ENCODE peak calls at places on chromosomes 1 and 21, in five cellular contexts. One of them, this sample, is unnamed.
A peak's percentile ranks its signal among the peaks of the same experiment; 100 is the strongest.

GRCh38 chr1:90334137-90334536 is 339.2 kb downstream of the ZNF326 start:
- DNase-seq in GM12878: no peak
- DNase-seq in HepG2: no peak
- DNase-seq in H1: no peak
- DNase-seq in NT2/D1: no peak
- DNase-seq in this sample: no peak

GRCh38 chr1:201711101-201711597 is 117.8 kb upstream of the IPO9 start:
- DNase-seq in HepG2: no peak
- DNase-seq in NT2/D1: no peak
- DNase-seq in H1: no peak
- DNase-seq in GM12878: no peak
- DNase-seq in this sample: no peak

GRCh38 chr1:43449708-43450069 is 4.0 kb downstream of the HYI start:
- DNase-seq in HepG2: no peak
- DNase-seq in GM12878: no peak
- DNase-seq in NT2/D1: no peak
- DNase-seq in H1: no peak
- DNase-seq in this sample: no peak

GRCh38 chr1:61083014-61083798 is 845 bp downstream of the NFIA start:
- DNase-seq in GM12878: no peak
- DNase-seq in H1: no peak
- DNase-seq in NT2/D1: no peak
- DNase-seq in HepG2: no peak
- DNase-seq in this sample: peak; percentile 48

GRCh38 chr1:198597690-198598430 is 41.0 kb upstream of the PTPRC start:
- DNase-seq in NT2/D1: no peak
- DNase-seq in GM12878: no peak
- DNase-seq in H1: no peak
- DNase-seq in HepG2: no peak
- DNase-seq in this sample: no peak

GRCh38 chr1:226877669-226878068 is 7.3 kb downstream of the PSEN2 start:
- DNase-seq in GM12878: no peak
- DNase-seq in NT2/D1: no peak
- DNase-seq in HepG2: no peak
- DNase-seq in H1: no peak
- DNase-seq in this sample: no peak

GRCh38 chr1:70429219-70429618 is 18.2 kb downstream of the CTH start:
- DNase-seq in GM12878: no peak
- DNase-seq in NT2/D1: no peak
- DNase-seq in H1: no peak
- DNase-seq in HepG2: no peak
- DNase-seq in this sample: no peak

GRCh38 chr1:35640380-35641232 is 720 bp downstream of the PSMB2 start:
- DNase-seq in HepG2: no peak
- DNase-seq in GM12878: no peak
- DNase-seq in H1: no peak
- DNase-seq in NT2/D1: no peak
- DNase-seq in this sample: no peak

GRCh38 chr1:2209400-2210083 is 15.0 kb upstream of the FAAP20 start:
- DNase-seq in H1: no peak
- DNase-seq in NT2/D1: no peak
- DNase-seq in GM12878: no peak
- DNase-seq in HepG2: no peak
- DNase-seq in this sample: no peak

GRCh38 chr1:17433261-17433660 is 6.2 kb downstream of the RCC2 start:
- DNase-seq in GM12878: no peak
- DNase-seq in HepG2: no peak
- DNase-seq in NT2/D1: no peak
- DNase-seq in H1: no peak
- DNase-seq in this sample: no peak

GRCh38 chr1:204726478-204726877 is 40.9 kb upstream of the LRRN2 start:
- DNase-seq in NT2/D1: no peak
- DNase-seq in GM12878: no peak
- DNase-seq in H1: no peak
- DNase-seq in HepG2: peak; percentile 51
- DNase-seq in this sample: no peak

GRCh38 chr1:6074192-6074901 is 28.7 kb downstream of the KCNAB2 start:
- DNase-seq in NT2/D1: no peak
- DNase-seq in H1: no peak
- DNase-seq in HepG2: no peak
- DNase-seq in GM12878: no peak
- DNase-seq in this sample: no peak

GRCh38 chr1:29875557-29876028 is 639.3 kb downstream of the PTPRU start:
- DNase-seq in H1: no peak
- DNase-seq in GM12878: no peak
- DNase-seq in NT2/D1: no peak
- DNase-seq in HepG2: no peak
- DNase-seq in this sample: no peak

GRCh38 chr1:63537940-63538339 is 14.6 kb downstream of the EFCAB7 start:
- DNase-seq in GM12878: no peak
- DNase-seq in HepG2: no peak
- DNase-seq in H1: no peak
- DNase-seq in NT2/D1: no peak
- DNase-seq in this sample: no peak

GRCh38 chr1:220290163-220290761 is 18.0 kb upstream of the RAB3GAP2 start:
- DNase-seq in NT2/D1: peak; percentile 77
- DNase-seq in HepG2: no peak
- DNase-seq in H1: no peak
- DNase-seq in GM12878: no peak
- DNase-seq in this sample: no peak

GRCh38 chr1:25173809-25174320 is 58.4 kb downstream of the SYF2 start:
- DNase-seq in NT2/D1: no peak
- DNase-seq in H1: no peak
- DNase-seq in GM12878: no peak
- DNase-seq in HepG2: no peak
- DNase-seq in this sample: no peak

GRCh38 chr1:4736254-4736653 is 81.8 kb downstream of the AJAP1 start:
- DNase-seq in H1: no peak
- DNase-seq in GM12878: no peak
- DNase-seq in HepG2: no peak
- DNase-seq in NT2/D1: no peak
- DNase-seq in this sample: no peak

GRCh38 chr1:14939527-14940284 is 213.8 kb upstream of the TMEM51 start:
- DNase-seq in H1: no peak
- DNase-seq in GM12878: no peak
- DNase-seq in HepG2: peak; percentile 82
- DNase-seq in NT2/D1: no peak
- DNase-seq in this sample: no peak

GRCh38 chr1:64403331-64403730 is 66.6 kb upstream of the CACHD1 start:
- DNase-seq in H1: no peak
- DNase-seq in HepG2: no peak
- DNase-seq in GM12878: no peak
- DNase-seq in NT2/D1: no peak
- DNase-seq in this sample: no peak

GRCh38 chr1:151728151-151728711 is 6.9 kb downstream of the RIIAD1 start:
- DNase-seq in GM12878: no peak
- DNase-seq in H1: no peak
- DNase-seq in HepG2: no peak
- DNase-seq in NT2/D1: peak; percentile 30
- DNase-seq in this sample: no peak

GRCh38 chr1:85132078-85132715 is 68.6 kb downstream of the SYDE2 start:
- DNase-seq in NT2/D1: no peak
- DNase-seq in GM12878: no peak
- DNase-seq in HepG2: no peak
- DNase-seq in H1: no peak
- DNase-seq in this sample: no peak

GRCh38 chr1:150548632-150549495 is at the start of gene ADAMTSL4:
- DNase-seq in NT2/D1: no peak
- DNase-seq in H1: no peak
- DNase-seq in HepG2: no peak
- DNase-seq in GM12878: no peak
- DNase-seq in this sample: peak; percentile 78

GRCh38 chr1:236753554-236753953 is 41.5 kb upstream of the MTR start:
- DNase-seq in H1: peak; percentile 41
- DNase-seq in GM12878: no peak
- DNase-seq in NT2/D1: peak; percentile 76
- DNase-seq in HepG2: peak; percentile 63
- DNase-seq in this sample: peak; percentile 30

GRCh38 chr21:44761011-44761729 is 40.5 kb downstream of the UBE2G2 start:
- DNase-seq in GM12878: no peak
- DNase-seq in H1: no peak
- DNase-seq in HepG2: peak; percentile 44
- DNase-seq in NT2/D1: no peak
- DNase-seq in this sample: peak; percentile 65
- TF ChIP-seq SUZ12 in GM12878: no peak
- TF ChIP-seq SUZ12 in H1: no peak
- TF ChIP-seq SUZ12 in HepG2: no peak
- TF ChIP-seq SUZ12 in NT2/D1: no peak
- TF ChIP-seq SUZ12 in this sample: no peak

GRCh38 chr21:42475526-42476492 is 20.2 kb downstream of the RSPH1 start:
- DNase-seq in NT2/D1: no peak
- DNase-seq in GM12878: no peak
- DNase-seq in H1: no peak
- DNase-seq in HepG2: no peak
- DNase-seq in this sample: no peak
- TF ChIP-seq SUZ12 in NT2/D1: no peak
- TF ChIP-seq SUZ12 in GM12878: no peak
- TF ChIP-seq SUZ12 in H1: no peak
- TF ChIP-seq SUZ12 in HepG2: no peak
- TF ChIP-seq SUZ12 in this sample: no peak

DNA sequence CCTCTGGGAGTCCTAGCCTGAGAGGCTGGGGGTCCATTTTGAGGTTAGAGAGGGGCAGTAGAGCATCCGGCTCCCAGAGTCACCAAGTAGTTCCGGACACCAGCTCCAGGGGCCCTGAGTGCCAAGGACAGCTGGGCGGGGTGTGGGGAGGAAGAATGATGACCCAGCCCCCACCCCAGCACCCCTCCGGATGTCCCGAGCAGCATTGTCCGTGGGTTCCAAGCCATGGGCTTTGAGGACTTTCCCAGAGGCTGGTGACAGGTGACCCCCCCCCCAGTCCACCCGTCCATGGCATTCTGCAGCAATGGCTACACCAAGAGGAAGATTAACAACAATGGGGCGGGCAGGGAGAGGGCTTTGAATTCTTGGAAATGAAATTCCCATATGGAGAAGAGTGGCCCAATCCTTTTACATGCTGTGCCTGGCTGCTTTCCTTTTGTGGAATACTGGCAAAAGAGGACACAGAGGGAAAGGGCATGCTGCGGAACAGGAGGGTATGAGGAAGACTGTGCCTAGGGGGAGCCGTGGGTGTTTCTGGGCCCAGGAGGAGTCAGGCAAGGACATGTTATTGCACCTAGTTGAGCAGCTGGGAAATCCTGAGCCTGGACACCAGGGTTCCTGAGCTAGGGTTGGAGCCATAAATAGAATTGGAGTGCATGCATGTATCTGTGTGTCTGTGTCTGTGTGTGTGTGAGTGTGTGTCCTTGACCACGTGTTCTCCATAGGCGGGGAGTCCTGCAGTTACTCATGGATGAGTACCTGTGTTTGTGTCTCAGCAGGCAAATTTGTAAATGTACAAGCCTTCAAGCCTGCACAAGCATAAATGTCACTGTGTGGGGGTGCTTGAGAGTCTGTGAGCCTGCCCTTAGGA is 953 bp downstream of the ATP1A2 start:
- DNase-seq in GM12878: no peak
- DNase-seq in NT2/D1: no peak
- DNase-seq in H1: no peak
- DNase-seq in HepG2: no peak
- DNase-seq in this sample: no peak
- TF ChIP-seq SUZ12 in GM12878: no peak
- TF ChIP-seq SUZ12 in NT2/D1: no peak
- TF ChIP-seq SUZ12 in H1: no peak
- TF ChIP-seq SUZ12 in HepG2: no peak
- TF ChIP-seq SUZ12 in this sample: no peak

GRCh38 chr21:15383588-15383987 is 318.8 kb upstream of the NRIP1 start:
- DNase-seq in HepG2: no peak
- DNase-seq in H1: no peak
- DNase-seq in GM12878: no peak
- DNase-seq in NT2/D1: no peak
- DNase-seq in this sample: no peak

DNA sequence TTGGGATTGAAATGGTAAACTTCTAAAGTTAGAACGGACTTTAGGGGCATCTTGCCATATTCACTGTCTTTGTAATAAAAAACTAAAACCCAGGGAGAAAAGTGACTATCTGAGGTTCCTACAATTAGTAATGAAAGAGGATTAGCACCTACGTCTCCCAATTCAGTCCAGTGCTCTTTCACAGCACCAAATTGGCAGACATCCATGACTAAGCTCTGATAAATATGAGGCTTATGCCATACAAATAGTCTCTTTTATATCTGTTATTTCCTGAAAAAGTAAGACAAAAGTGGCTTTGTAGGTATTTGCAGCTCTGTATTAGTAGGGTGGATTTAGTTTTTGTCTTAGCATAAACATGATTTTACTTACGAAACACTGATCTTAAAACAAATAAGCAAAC is 315.0 kb upstream of the NRIP1 start:
- DNase-seq in GM12878: no peak
- DNase-seq in NT2/D1: no peak
- DNase-seq in H1: no peak
- DNase-seq in HepG2: no peak
- DNase-seq in this sample: no peak
- TF ChIP-seq SUZ12 in GM12878: no peak
- TF ChIP-seq SUZ12 in NT2/D1: no peak
- TF ChIP-seq SUZ12 in H1: no peak
- TF ChIP-seq SUZ12 in HepG2: no peak
- TF ChIP-seq SUZ12 in this sample: no peak

DNA sequence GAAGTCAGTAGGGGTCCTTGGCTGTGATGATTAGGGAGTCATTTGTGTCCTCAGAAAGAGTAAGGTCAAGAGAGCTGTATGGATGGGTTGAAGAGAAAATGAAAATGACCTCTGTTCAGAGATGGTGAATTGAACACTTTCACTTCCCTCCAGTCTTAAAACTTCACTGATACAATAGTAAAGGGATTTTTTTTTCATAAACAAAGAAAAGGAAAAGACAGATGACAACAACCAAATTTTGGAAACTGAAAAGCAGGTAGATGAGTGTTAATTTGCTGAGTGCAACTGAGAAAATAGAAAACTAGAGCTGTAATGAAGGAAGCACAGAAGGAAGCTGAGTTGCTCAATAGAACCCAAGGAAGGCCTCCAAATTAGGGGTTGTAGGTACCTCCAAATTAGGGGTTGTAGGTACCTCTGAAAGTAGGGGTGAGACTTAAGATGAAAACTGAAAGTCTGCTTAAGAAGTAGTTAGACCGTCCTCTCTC is 14.8 kb upstream of the S1PR1 start:
- DNase-seq in HepG2: no peak
- DNase-seq in NT2/D1: no peak
- DNase-seq in GM12878: peak; percentile 67
- DNase-seq in H1: no peak
- DNase-seq in this sample: no peak
- TF ChIP-seq SUZ12 in HepG2: no peak
- TF ChIP-seq SUZ12 in NT2/D1: no peak
- TF ChIP-seq SUZ12 in GM12878: no peak
- TF ChIP-seq SUZ12 in H1: no peak
- TF ChIP-seq SUZ12 in this sample: no peak

DNA sequence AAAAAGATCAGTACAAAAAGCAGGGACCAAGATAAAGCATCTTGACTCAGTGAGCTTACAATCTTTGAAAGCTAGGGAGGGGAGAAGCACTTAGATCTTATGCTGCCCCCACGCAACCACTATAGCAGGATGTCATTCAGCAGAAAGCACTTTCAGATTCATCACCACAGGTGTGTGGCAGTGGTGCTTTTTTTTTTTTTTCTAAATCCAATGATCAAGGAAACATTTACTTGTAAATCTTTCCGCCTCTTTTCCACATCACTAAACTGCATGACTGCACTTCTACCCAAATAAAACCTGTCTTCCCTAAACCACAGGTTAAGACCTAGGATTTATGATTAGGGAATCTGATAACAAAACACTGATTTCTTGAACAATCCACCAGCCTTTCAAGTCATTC is 154.8 kb downstream of the SLC45A1 start:
- DNase-seq in GM12878: no peak
- DNase-seq in H1: no peak
- DNase-seq in HepG2: no peak
- DNase-seq in NT2/D1: no peak
- DNase-seq in this sample: no peak
- TF ChIP-seq SUZ12 in GM12878: no peak
- TF ChIP-seq SUZ12 in H1: no peak
- TF ChIP-seq SUZ12 in HepG2: no peak
- TF ChIP-seq SUZ12 in NT2/D1: no peak
- TF ChIP-seq SUZ12 in this sample: no peak